ENCODE peak calls at places on chromosomes 13 and 19, in four cellular contexts. One of them, this sample, is unnamed.

GRCh38 chr13:113547248-113547971 is 37.1 kb upstream of the TFDP1 start:
- DNase-seq in kidney epithelial cell: no peak
- DNase-seq in neural crest cell: no peak
- DNase-seq in fibroblast of pulmonary artery: peak
- DNase-seq in this sample: no peak

GRCh38 chr19:34503546-34504272 is 22.2 kb downstream of the WTIP start:
- DNase-seq in neural crest cell: no peak
- DNase-seq in fibroblast of pulmonary artery: no peak
- DNase-seq in kidney epithelial cell: no peak
- DNase-seq in this sample: no peak

GRCh38 chr13:110301606-110302131 is 5.3 kb downstream of the COL4A1 start:
- DNase-seq in fibroblast of pulmonary artery: peak
- DNase-seq in neural crest cell: no peak
- DNase-seq in kidney epithelial cell: no peak
- DNase-seq in this sample: no peak

GRCh38 chr19:6058411-6059201 is 51.7 kb downstream of the RFX2 start:
- DNase-seq in neural crest cell: no peak
- DNase-seq in kidney epithelial cell: no peak
- DNase-seq in fibroblast of pulmonary artery: no peak
- DNase-seq in this sample: no peak

GRCh38 chr13:77431449-77431848 is 104.1 kb upstream of the SCEL start:
- DNase-seq in fibroblast of pulmonary artery: no peak
- DNase-seq in kidney epithelial cell: no peak
- DNase-seq in neural crest cell: no peak
- DNase-seq in this sample: no peak

GRCh38 chr19:40274585-40275544 is 10.3 kb downstream of the AKT2 start:
- DNase-seq in neural crest cell: no peak
- DNase-seq in kidney epithelial cell: no peak
- DNase-seq in fibroblast of pulmonary artery: no peak
- DNase-seq in this sample: peak

GRCh38 chr19:512548-513365 is 5.5 kb downstream of the TPGS1 start:
- DNase-seq in kidney epithelial cell: no peak
- DNase-seq in fibroblast of pulmonary artery: no peak
- DNase-seq in neural crest cell: no peak
- DNase-seq in this sample: no peak

GRCh38 chr13:31172001-31172400 is 10.3 kb upstream of the HSPH1 start:
- DNase-seq in kidney epithelial cell: no peak
- DNase-seq in neural crest cell: no peak
- DNase-seq in fibroblast of pulmonary artery: peak
- DNase-seq in this sample: no peak

GRCh38 chr13:48737689-48738088 is 84.0 kb downstream of the CYSLTR2 start:
- DNase-seq in neural crest cell: no peak
- DNase-seq in fibroblast of pulmonary artery: no peak
- DNase-seq in kidney epithelial cell: no peak
- DNase-seq in this sample: no peak

GRCh38 chr13:44364601-44365000 is 9.0 kb upstream of the SERP2 start:
- DNase-seq in kidney epithelial cell: peak
- DNase-seq in fibroblast of pulmonary artery: peak
- DNase-seq in neural crest cell: no peak
- DNase-seq in this sample: no peak

GRCh38 chr13:72458701-72459100 is 268.7 kb downstream of the MZT1 start:
- DNase-seq in fibroblast of pulmonary artery: peak
- DNase-seq in kidney epithelial cell: peak
- DNase-seq in neural crest cell: no peak
- DNase-seq in this sample: no peak

GRCh38 chr13:114148521-114148855 is 16.1 kb upstream of the RASA3 start:
- DNase-seq in neural crest cell: no peak
- DNase-seq in fibroblast of pulmonary artery: no peak
- DNase-seq in kidney epithelial cell: no peak
- DNase-seq in this sample: no peak

GRCh38 chr19:5459360-5459759 is 4.1 kb downstream of the ZNRF4 start:
- DNase-seq in fibroblast of pulmonary artery: peak
- DNase-seq in neural crest cell: no peak
- DNase-seq in kidney epithelial cell: no peak
- DNase-seq in this sample: no peak

GRCh38 chr13:34833562-34834182 is 108.4 kb upstream of the NBEA start:
- DNase-seq in fibroblast of pulmonary artery: peak
- DNase-seq in neural crest cell: no peak
- DNase-seq in kidney epithelial cell: no peak
- DNase-seq in this sample: no peak

GRCh38 chr19:39053276-39054090 is 21.1 kb upstream of the FBXO27 start:
- DNase-seq in fibroblast of pulmonary artery: no peak
- DNase-seq in kidney epithelial cell: no peak
- DNase-seq in neural crest cell: no peak
- DNase-seq in this sample: no peak

GRCh38 chr19:1412323-1412923 is 5.0 kb downstream of the DAZAP1 start:
- DNase-seq in neural crest cell: no peak
- DNase-seq in fibroblast of pulmonary artery: no peak
- DNase-seq in kidney epithelial cell: no peak
- DNase-seq in this sample: no peak

GRCh38 chr13:43229506-43229905 is 206.1 kb downstream of the DNAJC15 start:
- DNase-seq in kidney epithelial cell: no peak
- DNase-seq in neural crest cell: no peak
- DNase-seq in fibroblast of pulmonary artery: peak
- DNase-seq in this sample: no peak

GRCh38 chr13:50626031-50626643 is 217.4 kb downstream of the DLEU7 start:
- DNase-seq in fibroblast of pulmonary artery: peak
- DNase-seq in neural crest cell: no peak
- DNase-seq in kidney epithelial cell: peak
- DNase-seq in this sample: no peak

GRCh38 chr13:111216166-111216960 is 101.3 kb downstream of the ARHGEF7 start:
- DNase-seq in fibroblast of pulmonary artery: peak
- DNase-seq in kidney epithelial cell: no peak
- DNase-seq in neural crest cell: no peak
- DNase-seq in this sample: peak

GRCh38 chr13:48979892-48980291 is 4.2 kb downstream of the FNDC3A start:
- DNase-seq in fibroblast of pulmonary artery: no peak
- DNase-seq in kidney epithelial cell: no peak
- DNase-seq in neural crest cell: no peak
- DNase-seq in this sample: no peak

GRCh38 chr19:14150770-14151661 is 14.6 kb upstream of the ASF1B start:
- DNase-seq in fibroblast of pulmonary artery: no peak
- DNase-seq in kidney epithelial cell: no peak
- DNase-seq in neural crest cell: no peak
- DNase-seq in this sample: no peak

GRCh38 chr19:18700501-18701249 is 17.2 kb downstream of the CRTC1 start:
- DNase-seq in neural crest cell: peak
- DNase-seq in kidney epithelial cell: peak
- DNase-seq in fibroblast of pulmonary artery: peak
- DNase-seq in this sample: peak

GRCh38 chr19:3190921-3191805 is 5.4 kb downstream of the NCLN start:
- DNase-seq in kidney epithelial cell: no peak
- DNase-seq in fibroblast of pulmonary artery: no peak
- DNase-seq in neural crest cell: no peak
- DNase-seq in this sample: no peak

GRCh38 chr19:58550362-58551122 is 4.4 kb downstream of the CHMP2A start:
- DNase-seq in neural crest cell: no peak
- DNase-seq in kidney epithelial cell: no peak
- DNase-seq in fibroblast of pulmonary artery: no peak
- DNase-seq in this sample: no peak

GRCh38 chr13:111474136-111475002 is 153.9 kb downstream of the TEX29 start:
- DNase-seq in fibroblast of pulmonary artery: peak
- DNase-seq in neural crest cell: peak
- DNase-seq in kidney epithelial cell: no peak
- DNase-seq in this sample: no peak

GRCh38 chr13:24624801-24625231 is 55.4 kb upstream of the ATP12A start:
- DNase-seq in kidney epithelial cell: no peak
- DNase-seq in fibroblast of pulmonary artery: no peak
- DNase-seq in neural crest cell: no peak
- DNase-seq in this sample: no peak

GRCh38 chr19:5823579-5824281 is 15.8 kb downstream of the FUT6 start:
- DNase-seq in kidney epithelial cell: no peak
- DNase-seq in neural crest cell: peak
- DNase-seq in fibroblast of pulmonary artery: no peak
- DNase-seq in this sample: no peak

GRCh38 chr19:29001006-29001921 is 211.7 kb downstream of the UQCRFS1 start:
- DNase-seq in neural crest cell: no peak
- DNase-seq in kidney epithelial cell: no peak
- DNase-seq in fibroblast of pulmonary artery: peak
- DNase-seq in this sample: no peak

GRCh38 chr13:42781362-42781761 is at the start of gene FAM216B:
- DNase-seq in kidney epithelial cell: no peak
- DNase-seq in fibroblast of pulmonary artery: peak
- DNase-seq in neural crest cell: no peak
- DNase-seq in this sample: no peak

GRCh38 chr19:50739132-50739746 is 16.1 kb downstream of the CLEC11A start:
- DNase-seq in fibroblast of pulmonary artery: no peak
- DNase-seq in neural crest cell: no peak
- DNase-seq in kidney epithelial cell: no peak
- DNase-seq in this sample: no peak

GRCh38 chr13:79522583-79522982 is 41.6 kb downstream of the NDFIP2 start:
- DNase-seq in neural crest cell: no peak
- DNase-seq in kidney epithelial cell: no peak
- DNase-seq in fibroblast of pulmonary artery: peak
- DNase-seq in this sample: no peak

GRCh38 chr13:42056146-42056545 is 7.7 kb downstream of the DGKH start:
- DNase-seq in fibroblast of pulmonary artery: no peak
- DNase-seq in kidney epithelial cell: no peak
- DNase-seq in neural crest cell: no peak
- DNase-seq in this sample: no peak

GRCh38 chr19:34676697-34677385 is at the start of gene SCGB2B2:
- DNase-seq in neural crest cell: no peak
- DNase-seq in fibroblast of pulmonary artery: no peak
- DNase-seq in kidney epithelial cell: no peak
- DNase-seq in this sample: peak

GRCh38 chr19:39671739-39672363 is 16.1 kb downstream of the LGALS16 start:
- DNase-seq in kidney epithelial cell: no peak
- DNase-seq in fibroblast of pulmonary artery: peak
- DNase-seq in neural crest cell: peak
- DNase-seq in this sample: no peak

DNA sequence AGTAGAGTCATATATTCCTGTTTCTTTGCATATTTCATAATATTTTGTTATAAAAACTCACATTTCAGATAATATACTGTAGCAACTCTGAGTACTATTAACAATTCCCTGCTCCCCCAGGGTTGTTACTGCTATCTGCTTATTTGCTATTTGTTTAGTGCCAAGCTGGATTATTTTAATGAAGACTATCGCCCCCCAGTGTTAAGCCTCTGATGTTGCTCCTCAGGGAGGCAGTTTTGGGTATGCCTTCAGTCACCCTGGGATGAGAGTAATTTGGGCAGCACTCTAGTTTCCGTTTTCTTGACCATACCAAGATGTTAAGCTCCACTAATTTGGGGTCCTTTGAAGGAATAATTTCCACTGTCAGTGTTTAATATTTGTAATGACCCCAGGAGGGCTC is 46.0 kb downstream of the MICU2 start:
- DNase-seq in fibroblast of pulmonary artery: peak
- DNase-seq in neural crest cell: no peak
- DNase-seq in kidney epithelial cell: no peak
- DNase-seq in this sample: no peak
- TF ChIP-seq CTCF in fibroblast of pulmonary artery: peak
- TF ChIP-seq CTCF in neural crest cell: peak
- TF ChIP-seq CTCF in kidney epithelial cell: peak
- TF ChIP-seq CTCF in this sample: no peak

GRCh38 chr19:15253076-15253475 is 20.8 kb upstream of the EPHX3 start:
- DNase-seq in fibroblast of pulmonary artery: no peak
- DNase-seq in neural crest cell: no peak
- DNase-seq in kidney epithelial cell: no peak
- DNase-seq in this sample: no peak

GRCh38 chr19:15251010-15251748 is 18.9 kb upstream of the EPHX3 start:
- DNase-seq in fibroblast of pulmonary artery: peak
- DNase-seq in kidney epithelial cell: no peak
- DNase-seq in neural crest cell: no peak
- DNase-seq in this sample: no peak

GRCh38 chr19:15252398-15253018 is 20.3 kb upstream of the EPHX3 start:
- DNase-seq in kidney epithelial cell: no peak
- DNase-seq in neural crest cell: peak
- DNase-seq in fibroblast of pulmonary artery: peak
- DNase-seq in this sample: no peak

GRCh38 chr19:15250635-15250993 is 18.4 kb upstream of the EPHX3 start:
- DNase-seq in neural crest cell: no peak
- DNase-seq in kidney epithelial cell: no peak
- DNase-seq in fibroblast of pulmonary artery: no peak
- DNase-seq in this sample: no peak

GRCh38 chr19:15251749-15252397 is 19.6 kb upstream of the EPHX3 start:
- DNase-seq in kidney epithelial cell: peak
- DNase-seq in neural crest cell: peak
- DNase-seq in fibroblast of pulmonary artery: peak
- DNase-seq in this sample: peak
- TF ChIP-seq CTCF in kidney epithelial cell: peak
- TF ChIP-seq CTCF in neural crest cell: peak
- TF ChIP-seq CTCF in fibroblast of pulmonary artery: peak
- TF ChIP-seq CTCF in this sample: peak

DNA sequence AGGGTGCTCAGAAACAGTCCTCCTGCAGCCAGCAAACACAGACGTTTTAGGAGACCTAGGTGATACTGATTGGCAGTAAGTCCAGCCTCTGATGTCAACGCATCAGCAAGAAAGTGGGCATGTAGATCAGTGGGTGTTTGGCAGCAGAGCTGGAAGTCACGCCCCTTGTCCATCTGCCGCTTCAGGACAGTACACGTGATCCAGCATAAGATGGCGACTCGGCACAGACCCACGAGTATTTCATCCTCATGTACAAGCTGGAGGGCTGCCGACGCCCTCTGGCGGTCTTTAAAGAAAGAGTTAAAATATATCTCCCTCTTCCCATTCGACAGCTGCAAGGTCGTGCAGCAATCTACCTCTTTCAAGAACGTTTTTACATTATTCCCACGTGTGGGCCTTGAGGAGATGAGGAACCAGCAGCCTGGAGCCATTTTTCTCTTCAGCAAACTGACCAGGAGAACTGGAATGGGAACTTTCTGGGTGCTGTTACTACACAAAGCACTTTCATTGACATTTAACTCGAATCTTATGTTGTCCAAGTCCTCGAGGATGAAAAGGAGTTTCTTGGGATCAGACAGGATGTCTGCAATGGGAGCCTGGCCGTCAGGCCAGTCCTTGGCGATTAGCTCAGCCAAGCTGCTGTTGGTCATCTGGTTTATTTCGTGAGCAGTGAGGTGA is 22.3 kb downstream of the NLRP11 start:
- DNase-seq in kidney epithelial cell: no peak
- DNase-seq in fibroblast of pulmonary artery: peak
- DNase-seq in neural crest cell: no peak
- DNase-seq in this sample: peak
- TF ChIP-seq CTCF in kidney epithelial cell: peak
- TF ChIP-seq CTCF in fibroblast of pulmonary artery: peak
- TF ChIP-seq CTCF in neural crest cell: peak
- TF ChIP-seq CTCF in this sample: peak

DNA sequence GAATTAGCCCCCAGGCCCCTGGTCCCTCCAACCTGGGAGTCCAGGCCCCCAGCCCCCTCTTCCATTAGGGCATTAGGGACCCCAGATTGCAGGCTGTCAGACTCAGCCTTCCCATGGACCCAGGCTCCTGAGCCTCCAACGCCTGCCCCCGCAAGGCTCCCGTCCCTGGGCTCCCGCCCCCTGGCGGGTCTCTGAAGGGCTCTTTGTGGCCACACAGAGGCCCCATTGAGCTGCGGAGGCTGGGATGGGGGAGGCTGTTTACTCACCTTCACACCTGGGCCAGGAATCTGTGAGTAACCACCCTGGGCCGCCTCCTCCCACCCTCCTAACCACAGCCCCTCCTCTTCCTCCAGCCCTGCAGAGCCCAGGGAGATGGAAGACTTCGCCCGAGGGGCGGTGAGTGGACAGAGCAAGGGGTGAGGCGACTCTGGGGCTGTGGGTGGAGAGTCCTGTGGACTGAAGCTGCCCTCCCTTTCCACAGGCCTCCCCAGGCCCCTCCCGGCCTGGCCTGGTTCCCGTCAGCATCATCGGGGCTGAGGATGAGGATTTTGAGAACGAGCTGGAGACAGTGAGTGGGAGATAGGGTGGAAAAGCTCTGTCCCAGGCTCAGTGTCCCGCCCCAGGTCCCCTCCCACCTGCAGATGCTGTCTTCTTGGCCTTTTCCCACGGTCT is 4.9 kb downstream of the ARHGEF1 start:
- DNase-seq in fibroblast of pulmonary artery: peak
- DNase-seq in neural crest cell: no peak
- DNase-seq in kidney epithelial cell: peak
- DNase-seq in this sample: no peak
- TF ChIP-seq CTCF in fibroblast of pulmonary artery: peak
- TF ChIP-seq CTCF in neural crest cell: no peak
- TF ChIP-seq CTCF in kidney epithelial cell: peak
- TF ChIP-seq CTCF in this sample: no peak

This sample was measured in glutamatergic neuron.